ENCODE peak calls at places on chromosomes 12 and 14, in four cellular contexts. O, N, M and U are unnamed samples.

GRCh38 chr12:121444842-121445202 is 44.9 kb downstream of the RNF34 start:
- DNase-seq in O (no peak), N (no peak), M (no peak), U (no peak)

GRCh38 chr14:105087308-105087962 is 22.2 kb upstream of the GPR132 start:
- DNase-seq in O (peak; percentile 78), N (peak; percentile 56), M (no peak), U (no peak)

GRCh38 chr12:53825246-53826081 is 73.7 kb upstream of the CISTR start:
- DNase-seq in O (no peak), N (no peak), M (peak; percentile 83), U (no peak)

GRCh38 chr12:62540354-62540753 is 73.7 kb downstream of the MON2 start:
- DNase-seq in O (no peak), N (no peak), M (no peak), U (no peak)

GRCh38 chr12:91189526-91189925 is 6.9 kb upstream of the DCN start:
- DNase-seq in O (peak; percentile 83), N (no peak), M (no peak), U (peak; percentile 43)

GRCh38 chr12:79006306-79006705 is 141.7 kb downstream of the SYT1 start:
- DNase-seq in O (peak; percentile 54), N (no peak), M (peak; percentile 12), U (peak; percentile 2)

GRCh38 chr14:104593710-104594121 is 10.9 kb downstream of the TMEM179 start:
- DNase-seq in O (no peak), N (peak; percentile 28), M (no peak), U (no peak)

GRCh38 chr12:67430708-67431335 is 161.7 kb downstream of the CAND1 start:
- DNase-seq in O (no peak), N (no peak), M (no peak), U (no peak)

GRCh38 chr12:99670635-99671034 is 23.1 kb downstream of the GARIN6 start:
- DNase-seq in O (peak; percentile 57), N (no peak), M (no peak), U (peak; percentile 4)

GRCh38 chr14:53850714-53851296 is 105.8 kb downstream of the BMP4 start:
- DNase-seq in O (peak; percentile 82), N (no peak), M (peak; percentile 40), U (peak; percentile 44)

GRCh38 chr14:60508363-60508706 is 611 bp upstream of the SIX6 start:
- DNase-seq in O (no peak), N (no peak), M (no peak), U (no peak)

GRCh38 chr12:122537021-122537420 is 10.0 kb downstream of the KNTC1 start:
- DNase-seq in O (peak; percentile 44), N (no peak), M (no peak), U (no peak)

GRCh38 chr12:38638401-38638800 is 267.0 kb downstream of the CPNE8 start:
- DNase-seq in O (no peak), N (no peak), M (no peak), U (no peak)

GRCh38 chr14:70416322-70416716 is 571 bp downstream of the SYNJ2BP start:
- DNase-seq in O (peak; percentile 9), N (no peak), M (no peak), U (no peak)

GRCh38 chr12:91127751-91128150 is 16.5 kb upstream of the LUM start:
- DNase-seq in O (peak; percentile 67), N (no peak), M (no peak), U (peak; percentile 35)

GRCh38 chr12:27523305-27523641 is 733 bp upstream of the PPFIBP1 start:
- DNase-seq in O (no peak), N (no peak), M (no peak), U (no peak)

GRCh38 chr12:77720258-77720657 is 110.4 kb upstream of the NAV3 start:
- DNase-seq in O (no peak), N (no peak), M (no peak), U (peak; percentile 1)
- TF ChIP-seq CTCF in O (peak; percentile 31), N (no peak), M (peak; percentile 35), U (peak; percentile 46)

GRCh38 chr12:4809449-4810218 is 89.4 kb downstream of the GALNT8 start:
- DNase-seq in O (peak; percentile 26), N (no peak), M (no peak), U (no peak)

GRCh38 chr12:4810219-4810671 is 90.0 kb downstream of the GALNT8 start:
- DNase-seq in O (no peak), N (no peak), M (no peak), U (no peak)

GRCh38 chr12:4814485-4814884 is 94.3 kb downstream of the GALNT8 start:
- DNase-seq in O (no peak), N (no peak), M (no peak), U (no peak)

GRCh38 chr12:4813741-4814140 is 93.5 kb downstream of the GALNT8 start:
- DNase-seq in O (no peak), N (no peak), M (no peak), U (no peak)

GRCh38 chr12:4812621-4813327 is 92.6 kb downstream of the GALNT8 start:
- DNase-seq in O (no peak), N (no peak), M (no peak), U (no peak)
- H3K4me3 ChIP-seq in O (no peak overlapping the region), N (no peak overlapping the region), M (no peak overlapping the region), U (no peak overlapping the region)

GRCh38 chr14:103104389-103104653 is 9.8 kb downstream of the EXOC3L4 start:
- DNase-seq in O (no peak), N (no peak), M (no peak), U (no peak)

GRCh38 chr14:103104654-103105511 is 10.4 kb downstream of the EXOC3L4 start:
- DNase-seq in O (peak; percentile 42), N (peak; percentile 80), M (no peak), U (no peak)

GRCh38 chr14:103107455-103107854 is 12.9 kb downstream of the EXOC3L4 start:
- DNase-seq in O (no peak), N (no peak), M (no peak), U (no peak)

GRCh38 chr14:103103461-103104388 is 9.2 kb downstream of the EXOC3L4 start:
- DNase-seq in O (peak; percentile 34), N (peak; percentile 77), M (no peak), U (no peak)

GRCh38 chr14:103105580-103106168 is 11.1 kb downstream of the EXOC3L4 start:
- DNase-seq in O (no peak), N (no peak), M (no peak), U (no peak)
- TF ChIP-seq CTCF in O (no peak), N (no peak), M (peak; percentile 28), U (peak; percentile 40)

GRCh38 chr14:103393078-103393477 is 7.9 kb downstream of the MARK3 start:
- DNase-seq in O (no peak), N (no peak), M (no peak), U (no peak)

GRCh38 chr14:103392572-103392971 is 7.4 kb downstream of the MARK3 start:
- DNase-seq in O (no peak), N (no peak), M (no peak), U (no peak)

GRCh38 chr14:103392106-103392505 is 6.9 kb downstream of the MARK3 start:
- DNase-seq in O (no peak), N (no peak), M (no peak), U (no peak)

GRCh38 chr14:103395245-103395644 is 10.0 kb downstream of the MARK3 start:
- DNase-seq in O (peak; percentile 27), N (no peak), M (no peak), U (no peak)

GRCh38 chr14:103393687-103394626 is 8.7 kb downstream of the MARK3 start:
- DNase-seq in O (peak; percentile 51), N (peak; percentile 55), M (no peak), U (no peak)
- H3K4me3 ChIP-seq in O (no peak overlapping the region), N (no peak overlapping the region), M (no peak overlapping the region), U (no peak overlapping the region)